ENCODE peak calls at places on chromosome 15, in five cellular contexts. M, C, X, P and S are unnamed samples.
A peak's percentile ranks its signal among the peaks of the same experiment; 100 is the strongest.

GRCh38 chr15:75031773-75032302 is 8.4 kb downstream of the PPCDC start:
- DNase-seq in C (no peak), X (no peak), P (no peak), M (no peak), S (no peak)

GRCh38 chr15:80698636-80699035 is 3.5 kb downstream of the ABHD17C start:
- DNase-seq in M (no peak), P (no peak), X (no peak), C (no peak), S (no peak)

GRCh38 chr15:100170280-100170654 is 171.5 kb downstream of the ADAMTS17 start:
- DNase-seq in X (no peak), C (no peak), P (no peak), M (no peak), S (no peak)

GRCh38 chr15:33064878-33065277 is 129.6 kb downstream of the FMN1 start:
- DNase-seq in P (no peak), C (no peak), M (no peak), X (no peak), S (no peak)

GRCh38 chr15:58441376-58442070 is 9.7 kb downstream of the LIPC start:
- DNase-seq in C (no peak), P (no peak), X (no peak), M (no peak), S (no peak)

GRCh38 chr15:77037475-77038209 is 33.3 kb downstream of the TSPAN3 start:
- DNase-seq in C (peak; percentile 13), M (peak; percentile 55), X (no peak), P (peak; percentile 83), S (no peak)

GRCh38 chr15:74613953-74614743 is 1.5 kb upstream of the CLK3 start:
- DNase-seq in P (no peak), X (no peak), M (no peak), C (peak; percentile 97), S (no peak)

GRCh38 chr15:99682455-99682854 is 50.8 kb downstream of the LYSMD4 start:
- DNase-seq in C (no peak), M (no peak), X (no peak), P (no peak), S (no peak)

GRCh38 chr15:84924074-84924700 is 39.7 kb downstream of the SLC28A1 start:
- DNase-seq in C (no peak), X (no peak), P (no peak), M (no peak), S (no peak)

GRCh38 chr15:29677871-29678431 is 144.3 kb downstream of the TJP1 start:
- DNase-seq in M (no peak), P (no peak), C (no peak), X (no peak), S (no peak)

GRCh38 chr15:79849789-79850188 is 47.0 kb downstream of the MTHFS start:
- DNase-seq in X (peak; percentile 19), M (no peak), P (no peak), C (peak; percentile 30), S (no peak)

GRCh38 chr15:85518979-85519761 is 138.8 kb downstream of the AKAP13 start:
- DNase-seq in C (no peak), P (no peak), M (no peak), X (no peak), S (no peak)

GRCh38 chr15:32120577-32121465 is 90.5 kb downstream of the CHRNA7 start:
- DNase-seq in M (no peak), P (peak; percentile 79), C (no peak), X (no peak), S (no peak)

GRCh38 chr15:92393287-92393993 is at the start of gene ST8SIA2:
- DNase-seq in P (no peak), M (no peak), C (peak; percentile 90), X (no peak), S (no peak)

GRCh38 chr15:22808240-22808639 is 21.8 kb downstream of the NIPA1 start:
- DNase-seq in C (no peak), P (no peak), M (no peak), X (no peak), S (no peak)

GRCh38 chr15:100926971-100927756 is 8.0 kb downstream of the LRRK1 start:
- DNase-seq in M (no peak), P (peak; percentile 57), X (no peak), C (no peak), S (no peak)

GRCh38 chr15:29348308-29348914 is 78.8 kb upstream of the NSMCE3 start:
- DNase-seq in X (peak; percentile 75), M (peak; percentile 89), C (no peak), P (no peak), S (no peak)

GRCh38 chr15:56307180-56307579 is 58.0 kb upstream of the TEX9 start:
- DNase-seq in M (no peak), C (no peak), X (no peak), P (no peak), S (no peak)

GRCh38 chr15:74041311-74041756 is 41.0 kb downstream of the GOLGA6A start:
- DNase-seq in C (no peak), X (no peak), P (no peak), M (no peak), S (no peak)

GRCh38 chr15:100651253-100651652 is 48.9 kb downstream of the ASB7 start:
- DNase-seq in C (no peak), X (no peak), P (no peak), M (no peak), S (no peak)

GRCh38 chr15:35980719-35981118 is 434.8 kb upstream of the DPH6 start:
- DNase-seq in P (no peak), C (no peak), X (no peak), M (no peak), S (no peak)

GRCh38 chr15:52337198-52337853 is 41.7 kb upstream of the MYO5C start:
- DNase-seq in P (no peak), C (no peak), M (no peak), X (no peak), S (no peak)

GRCh38 chr15:43515731-43516130 is 1.7 kb upstream of the MAP1A start:
- DNase-seq in P (no peak), X (no peak), C (no peak), M (no peak), S (no peak)

GRCh38 chr15:53978248-53978906 is at the start of gene UNC13C:
- DNase-seq in P (no peak), M (peak; percentile 71), X (peak; percentile 5), C (peak; percentile 30), S (peak; percentile 54)

GRCh38 chr15:44397869-44398268 is 29.6 kb upstream of the CTDSPL2 start:
- DNase-seq in M (no peak), P (no peak), C (no peak), X (no peak), S (no peak)

GRCh38 chr15:40293905-40294895 is 11.3 kb upstream of the ANKRD63 start:
- DNase-seq in M (no peak), C (no peak), X (no peak), P (no peak), S (no peak)

GRCh38 chr15:31974855-31975421 is 55.4 kb upstream of the CHRNA7 start:
- DNase-seq in C (peak; percentile 77), X (no peak), P (peak; percentile 84), M (no peak), S (no peak)

GRCh38 chr15:74541494-74542191 is 623 bp downstream of the ARID3B start:
- DNase-seq in P (no peak), M (peak; percentile 69), X (peak; percentile 7), C (peak; percentile 68), S (peak; percentile 52)

GRCh38 chr15:39269352-39269751 is 311.5 kb upstream of the THBS1 start:
- DNase-seq in P (no peak), X (no peak), M (no peak), C (peak; percentile 23), S (no peak)

GRCh38 chr15:73924258-73924921 is 1.9 kb upstream of the LOXL1 start:
- DNase-seq in P (no peak), M (no peak), X (peak; percentile 36), C (no peak), S (no peak)

GRCh38 chr15:84983299-84983698 is 1.6 kb downstream of the PDE8A start:
- DNase-seq in C (no peak), P (no peak), X (no peak), M (no peak), S (no peak)

GRCh38 chr15:82537351-82537908 is 2.8 kb downstream of the RPS17 start:
- DNase-seq in M (no peak), X (no peak), P (no peak), C (no peak), S (no peak)
- TF ChIP-seq POLR2AphosphoS5 in M (no peak), X (no peak), P (no peak), C (no peak), S (no peak)

GRCh38 chr15:51160484-51160883 is 65.8 kb upstream of the TNFAIP8L3 start:
- DNase-seq in M (no peak), C (no peak), X (no peak), P (peak; percentile 57), S (no peak)

GRCh38 chr15:51168700-51169099 is 74.0 kb upstream of the TNFAIP8L3 start:
- DNase-seq in M (no peak), X (no peak), P (no peak), C (no peak), S (no peak)

GRCh38 chr15:51161491-51162260 is 67.0 kb upstream of the TNFAIP8L3 start:
- DNase-seq in M (no peak), P (peak; percentile 77), X (no peak), C (no peak), S (no peak)

GRCh38 chr15:51162865-51163762 is 68.4 kb upstream of the TNFAIP8L3 start:
- DNase-seq in M (peak; percentile 77), C (peak; percentile 84), P (peak; percentile 92), X (peak; percentile 65), S (no peak)

DNA sequence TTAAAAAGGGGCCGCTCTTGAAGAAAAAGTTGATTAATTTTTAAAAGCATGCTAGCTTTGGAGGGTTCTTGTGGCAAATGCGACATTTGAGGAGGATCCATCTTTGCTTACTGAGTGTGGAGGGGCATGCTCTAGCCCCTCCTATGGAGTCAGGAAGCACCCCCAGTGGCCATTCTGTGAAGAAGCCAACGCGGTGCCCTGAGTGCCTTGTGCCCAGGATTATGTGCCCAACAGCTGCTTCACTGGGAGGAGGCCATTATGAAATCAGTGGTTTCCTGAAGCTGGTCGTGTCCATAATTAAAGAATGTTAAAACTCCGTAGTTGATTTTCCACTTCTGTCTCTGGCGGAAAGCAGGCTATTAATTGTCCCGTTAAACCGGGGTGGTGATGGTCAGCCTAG is 69.1 kb upstream of the TNFAIP8L3 start:
- DNase-seq in M (no peak), X (no peak), C (no peak), P (no peak), S (no peak)
- TF ChIP-seq CTCF in M (no peak), X (no peak), C (no peak), P (no peak), S (no peak)

GRCh38 chr15:69297642-69298353 is 914 bp upstream of the PAQR5 start:
- DNase-seq in M (no peak), X (no peak), P (no peak), C (no peak), S (no peak)

GRCh38 chr15:69300129-69300588 is 1.4 kb downstream of the PAQR5 start:
- DNase-seq in P (no peak), X (no peak), M (no peak), C (no peak), S (no peak)

GRCh38 chr15:69298354-69298696 is 387 bp upstream of the PAQR5 start:
- DNase-seq in M (no peak), C (no peak), X (no peak), P (no peak), S (no peak)

GRCh38 chr15:69298697-69299441 is at the start of gene PAQR5:
- DNase-seq in C (peak; percentile 91), M (no peak), P (no peak), X (peak; percentile 15), S (no peak)

GRCh38 chr15:69299451-69300128 is 878 bp downstream of the PAQR5 start:
- DNase-seq in X (no peak), C (peak; percentile 45), P (no peak), M (no peak), S (no peak)
- H3K4me3 ChIP-seq in X (peak overlapping the region; percentile 45), C (peak overlapping the region; percentile 66), P (peak overlapping the region; percentile 61), M (no peak overlapping the region), S (peak overlapping the region; percentile 60)

GRCh38 chr15:45645026-45645980 is 10.5 kb downstream of the SQOR start:
- DNase-seq in P (no peak), X (no peak), C (no peak), M (no peak), S (no peak)
- TF ChIP-seq POLR2AphosphoS5 in P (peak; percentile 22), X (no peak), C (no peak), M (no peak), S (no peak)